ENCODE peak calls at places on chromosomes 11 and 22, in five cellular contexts. T is heart left ventricle, D is stomach, C is A549, Y is GM23248. F is an unnamed sample.
A peak's percentile ranks its signal among the peaks of the same experiment; 100 is the strongest.

GRCh38 chr11:126890561-126890960 is 110.0 kb downstream of the KIRREL3 start:
- DNase-seq in T (no peak), D (no peak), C (no peak), Y (no peak), F (no peak)

GRCh38 chr11:119696378-119697157 is 32.4 kb downstream of the NECTIN1 start:
- DNase-seq in T (no peak), D (no peak), C (no peak), Y (no peak), F (no peak)

GRCh38 chr11:46119352-46120216 is 1.7 kb downstream of the PHF21A start:
- DNase-seq in T (peak; percentile 46), D (peak; percentile 39), C (no peak), Y (peak; percentile 75), F (no peak)

GRCh38 chr11:128686045-128686741 is 7.7 kb upstream of the FLI1 start:
- DNase-seq in T (no peak), D (no peak), C (no peak), Y (no peak), F (no peak)

GRCh38 chr11:15106201-15106965 is 8.3 kb upstream of the INSC start:
- DNase-seq in T (no peak), D (no peak), C (no peak), Y (peak; percentile 87), F (no peak)

GRCh38 chr22:40024201-40025061 is 29.7 kb downstream of the FAM83F start:
- DNase-seq in T (peak; percentile 61), D (peak; percentile 81), C (peak; percentile 75), Y (peak; percentile 86), F (peak; percentile 35)

GRCh38 chr22:50271519-50271970 is 1.4 kb upstream of the MAPK11 start:
- DNase-seq in T (peak; percentile 69), D (peak; percentile 77), C (no peak), Y (peak; percentile 77), F (peak; percentile 58)

GRCh38 chr11:1548221-1549070 is 23.6 kb downstream of the DUSP8 start:
- DNase-seq in T (peak; percentile 90), D (peak; percentile 86), C (peak; percentile 87), Y (peak; percentile 74), F (no peak)

GRCh38 chr11:120994460-120994859 is 29.4 kb upstream of the TBCEL start:
- DNase-seq in T (no peak), D (no peak), C (no peak), Y (no peak), F (no peak)

GRCh38 chr22:23071163-23072034 is 1.1 kb downstream of the GNAZ start:
- DNase-seq in T (peak; percentile 23), D (no peak), C (no peak), Y (no peak), F (no peak)

DNA sequence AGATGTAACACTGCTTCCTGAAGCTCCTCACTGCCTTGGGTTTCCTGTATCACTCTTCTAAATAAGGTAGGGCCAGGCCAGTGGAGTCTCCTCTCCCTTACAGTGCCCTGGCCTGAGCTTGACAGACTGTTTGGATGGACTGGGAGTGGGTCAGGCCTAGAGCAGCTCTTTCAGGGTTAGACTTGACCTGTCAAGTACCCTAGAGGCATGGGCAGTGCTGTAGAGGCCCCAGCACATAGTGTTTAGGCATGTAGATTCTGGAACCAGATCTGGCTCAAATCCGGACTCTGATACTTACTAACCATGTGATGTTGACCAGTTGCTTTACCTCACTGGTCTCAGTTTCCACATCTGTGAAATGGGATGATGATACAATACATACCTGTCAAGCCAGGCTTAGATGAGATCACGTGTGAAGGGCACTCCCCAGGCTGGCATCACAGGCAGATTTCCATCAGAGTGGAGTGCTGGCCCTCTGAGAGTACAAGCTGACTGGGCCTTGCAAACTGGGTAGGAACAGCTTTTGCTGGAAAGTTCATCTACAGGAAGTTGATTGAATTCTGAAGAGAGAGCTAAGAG is 1.4 kb upstream of the MICAL2 start:
- DNase-seq in T (no peak), D (no peak), C (no peak), Y (no peak), F (no peak)
- H3K27ac ChIP-seq in T (no peak overlapping the region), D (no peak overlapping the region), C (peak overlapping the region; percentile 83), Y (no peak overlapping the region), F (no peak overlapping the region)

GRCh38 chr22:30299322-30299721 is 10.0 kb upstream of the CASTOR1 start:
- DNase-seq in T (no peak), D (no peak), C (no peak), Y (no peak), F (no peak)
- H3K27ac ChIP-seq in T (no peak overlapping the region), D (peak overlapping the region; percentile 61), C (no peak overlapping the region), Y (no peak overlapping the region), F (no peak overlapping the region)

GRCh38 chr11:65429069-65429681 is 6.6 kb downstream of the NEAT1 start:
- DNase-seq in T (peak; percentile 31), D (peak; percentile 43), C (no peak), Y (peak; percentile 81), F (no peak)
- H3K27ac ChIP-seq in T (peak overlapping the region; percentile 99), D (peak overlapping the region; percentile 98), C (peak overlapping the region; percentile 100), Y (peak overlapping the region; percentile 100), F (peak overlapping the region; percentile 99)

DNA sequence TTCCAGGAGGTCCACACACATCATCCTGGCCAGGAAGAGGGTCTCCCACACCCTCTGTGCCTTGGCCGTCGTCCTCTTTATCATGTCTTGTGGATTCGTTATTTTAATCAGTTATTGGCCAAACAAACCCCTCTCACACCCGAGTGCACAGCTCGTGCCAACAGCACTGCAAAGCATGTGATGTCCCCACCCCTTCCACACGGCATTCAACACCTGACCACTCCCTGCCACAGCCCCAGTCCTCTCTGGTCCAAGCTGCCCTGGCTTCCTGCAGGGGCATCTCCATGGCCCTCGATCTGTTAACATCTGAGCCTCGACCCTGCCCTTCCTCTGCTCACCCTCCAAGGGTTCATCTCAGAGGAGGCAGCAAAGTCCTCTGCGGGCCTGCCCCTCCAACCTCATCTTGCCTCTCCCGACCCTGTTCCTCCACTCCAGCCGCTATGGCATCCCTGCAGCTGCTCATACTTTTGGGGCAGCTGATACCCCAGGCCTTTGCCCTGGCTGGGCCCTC is 14.0 kb downstream of the MYEOV start:
- DNase-seq in T (no peak), D (no peak), C (no peak), Y (no peak), F (no peak)
- H3K27ac ChIP-seq in T (no peak overlapping the region), D (no peak overlapping the region), C (no peak overlapping the region), Y (no peak overlapping the region), F (no peak overlapping the region)

GRCh38 chr11:62152245-62153086 is 28.7 kb downstream of the INCENP start:
- DNase-seq in T (peak; percentile 18), D (peak; percentile 13), C (no peak), Y (no peak), F (no peak)

GRCh38 chr11:62153087-62153395 is 29.2 kb downstream of the INCENP start:
- DNase-seq in T (no peak), D (no peak), C (no peak), Y (no peak), F (no peak)

GRCh38 chr11:62151737-62152102 is 27.9 kb downstream of the INCENP start:
- DNase-seq in T (peak; percentile 7), D (peak; percentile 21), C (no peak), Y (no peak), F (no peak)

GRCh38 chr11:62149986-62150886 is 26.4 kb downstream of the INCENP start:
- DNase-seq in T (peak; percentile 12), D (peak; percentile 14), C (no peak), Y (no peak), F (no peak)

GRCh38 chr11:62150887-62151736 is 27.3 kb downstream of the INCENP start:
- DNase-seq in T (peak; percentile 15), D (peak; percentile 16), C (no peak), Y (no peak), F (no peak)
- H3K27ac ChIP-seq in T (no peak overlapping the region), D (no peak overlapping the region), C (no peak overlapping the region), Y (no peak overlapping the region), F (no peak overlapping the region)

F was measured in caudate nucleus.